ENCODE peak calls at places on chromosomes 11 and 22, in seven cellular contexts. X is IMR-90; O is stomach; Z is A549; K is CD8-positive, alpha-beta memory T cell; V is suprapubic skin; G is mammary epithelial cell. R is an unnamed sample.

GRCh38 chr11:120682026-120682649 is 170.6 kb downstream of the GRIK4 start:
- DNase-seq in G (no peak), X (no peak), Z (no peak), V (no peak), K (no peak), O (no peak), R (no peak)

GRCh38 chr11:125464266-125464662 is 31.8 kb downstream of the FEZ1 start:
- DNase-seq in K (no peak), Z (peak; percentile 35), V (no peak), X (peak; percentile 70), O (no peak), G (peak; percentile 27), R (no peak)

GRCh38 chr11:118619444-118620205 is 12.2 kb downstream of the PHLDB1 start:
- DNase-seq in K (no peak), X (peak; percentile 98), V (no peak), G (peak; percentile 94), Z (peak; percentile 53), O (no peak), R (peak; percentile 24)

GRCh38 chr11:14905104-14906033 is 13.3 kb upstream of the CYP2R1 start:
- DNase-seq in K (peak; percentile 69), G (no peak), O (peak; percentile 43), V (peak; percentile 68), X (peak; percentile 10), Z (peak; percentile 49), R (peak; percentile 84)

GRCh38 chr11:61650781-61651571 is 29.2 kb upstream of the DAGLA start:
- DNase-seq in X (no peak), K (no peak), G (no peak), V (no peak), Z (no peak), O (no peak), R (no peak)

GRCh38 chr11:63802637-63803414 is 10.4 kb upstream of the SPINDOC start:
- DNase-seq in K (no peak), X (peak; percentile 57), V (no peak), Z (peak; percentile 74), O (no peak), G (peak; percentile 76), R (no peak)

GRCh38 chr22:27489265-27489675 is 312.3 kb downstream of the MN1 start:
- DNase-seq in K (no peak), X (peak; percentile 52), G (no peak), V (no peak), O (peak; percentile 71), Z (peak; percentile 38), R (no peak)

GRCh38 chr11:105265859-105266258 is 126.3 kb upstream of the CARD18 start:
- DNase-seq in G (peak; percentile 62), X (peak; percentile 48), V (no peak), K (no peak), O (no peak), Z (no peak), R (no peak)

GRCh38 chr11:64298966-64299846 is 952 bp upstream of the CATSPERZ start:
- DNase-seq in Z (no peak), X (no peak), G (no peak), V (no peak), K (no peak), O (peak; percentile 79), R (no peak)

GRCh38 chr22:35218079-35218478 is 39.2 kb upstream of the HMGXB4 start:
- DNase-seq in O (no peak), K (no peak), G (peak; percentile 42), Z (no peak), X (peak; percentile 8), V (no peak), R (no peak)

GRCh38 chr11:10489444-10489785 is 34.4 kb downstream of the AMPD3 start:
- DNase-seq in K (no peak), Z (no peak), X (no peak), G (no peak), V (no peak), O (no peak), R (no peak)

GRCh38 chr22:37311761-37312312 is 29.5 kb downstream of the CYTH4 start:
- DNase-seq in V (no peak), O (no peak), Z (no peak), G (no peak), X (no peak), K (no peak), R (peak; percentile 46)

GRCh38 chr22:37310815-37311595 is 28.7 kb downstream of the CYTH4 start:
- DNase-seq in V (no peak), G (no peak), O (no peak), X (no peak), Z (no peak), K (no peak), R (peak; percentile 74)

GRCh38 chr22:37308385-37309200 is 26.3 kb downstream of the CYTH4 start:
- DNase-seq in K (no peak), V (no peak), G (no peak), Z (no peak), O (no peak), X (no peak), R (no peak)

GRCh38 chr22:37309221-37310074 is 27.1 kb downstream of the CYTH4 start:
- DNase-seq in O (no peak), Z (no peak), K (peak; percentile 37), X (no peak), G (no peak), V (no peak), R (peak; percentile 80)

DNA sequence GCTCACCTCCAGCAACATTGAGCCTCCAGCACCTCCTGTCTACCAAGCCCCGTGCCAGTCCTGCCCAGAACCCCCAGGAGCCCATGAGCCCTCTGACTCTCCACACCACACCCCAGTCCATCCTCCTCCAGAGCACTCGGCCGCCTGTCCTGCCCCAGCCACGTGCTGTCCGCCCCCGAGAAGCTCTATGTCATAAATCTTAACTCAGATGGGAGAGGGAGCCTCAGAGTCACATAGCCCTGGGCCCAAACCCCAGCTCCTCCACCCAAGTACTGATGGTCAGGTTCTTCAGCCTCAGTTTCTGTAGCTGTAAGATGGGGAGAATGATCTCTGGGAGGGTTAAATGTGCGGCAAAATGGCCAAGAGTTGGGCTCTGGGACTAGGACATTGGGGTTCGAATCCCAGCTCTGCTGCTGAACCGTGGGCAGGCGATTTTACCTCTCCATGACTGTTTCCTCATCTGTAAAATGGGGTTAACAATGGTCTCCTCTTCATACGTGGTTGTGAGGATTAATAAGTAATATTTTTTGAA is 27.8 kb downstream of the CYTH4 start:
- DNase-seq in Z (no peak), X (no peak), K (no peak), O (no peak), G (peak; percentile 58), V (no peak), R (no peak)
- H3K4me3 ChIP-seq in Z (no peak overlapping the region), X (no peak overlapping the region), K (peak overlapping the region; percentile 51), O (no peak overlapping the region), G (no peak overlapping the region), V (no peak overlapping the region), R (no peak overlapping the region)

GRCh38 chr11:77791301-77791700 is 29.2 kb downstream of the RSF1 start:
- DNase-seq in O (no peak), X (no peak), G (no peak), Z (no peak), V (no peak), K (no peak), R (no peak)

GRCh38 chr11:77784572-77784971 is 36.0 kb downstream of the RSF1 start:
- DNase-seq in O (no peak), X (no peak), G (no peak), K (no peak), V (no peak), Z (no peak), R (no peak)

GRCh38 chr11:77789061-77789730 is 31.3 kb downstream of the RSF1 start:
- DNase-seq in V (no peak), X (no peak), Z (no peak), K (no peak), G (no peak), O (no peak), R (no peak)

GRCh38 chr11:77793972-77794371 is 26.6 kb downstream of the RSF1 start:
- DNase-seq in O (no peak), V (no peak), K (no peak), G (no peak), Z (no peak), X (no peak), R (no peak)

DNA sequence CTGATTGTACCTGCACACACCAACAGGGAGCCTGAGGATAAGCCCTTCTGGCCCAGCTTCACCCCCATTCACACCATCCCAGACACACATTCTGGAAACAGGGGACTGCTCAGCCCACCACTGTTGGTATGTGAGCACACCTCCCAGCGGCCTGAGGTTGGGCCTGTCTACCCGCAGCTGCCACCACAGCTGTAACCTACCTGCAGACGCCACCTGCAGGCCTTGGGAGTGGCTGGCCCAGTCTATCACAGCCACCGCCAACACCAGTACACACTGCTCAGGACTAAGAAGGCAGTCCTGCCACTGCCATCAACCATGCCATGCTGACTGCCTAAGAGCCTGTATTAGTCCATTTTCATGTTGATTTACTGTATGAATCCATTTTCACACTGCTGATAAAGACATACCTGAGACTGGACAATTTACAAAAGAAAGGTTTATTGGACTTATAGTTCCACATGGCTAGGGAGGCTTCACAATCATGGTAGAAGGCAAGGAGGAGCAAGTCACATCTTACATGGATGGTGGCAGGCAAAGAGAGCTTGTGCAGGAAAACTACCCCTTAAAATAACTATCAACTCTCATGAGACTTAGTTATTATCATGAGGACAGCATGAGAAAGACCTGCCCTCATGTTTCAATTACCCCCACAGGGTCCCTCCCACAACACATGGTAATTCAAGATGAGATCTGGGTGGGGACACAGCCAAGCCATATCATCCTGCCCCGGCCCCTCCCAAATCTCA is 30.6 kb downstream of the RSF1 start:
- DNase-seq in X (no peak), V (no peak), O (no peak), K (no peak), Z (no peak), G (no peak), R (no peak)
- H3K9me3 ChIP-seq in X (no peaks in the 10 kb centered on the region), V (no peaks in the 10 kb centered on the region), O (no peaks in the 10 kb centered on the region), K (no peaks in the 10 kb centered on the region), Z (peaks cover 9% of the 10 kb centered on the region), G (no peaks in the 10 kb centered on the region), R (peaks cover 5% of the 10 kb centered on the region)

GRCh38 chr11:48093795-48094642 is 113.7 kb downstream of the PTPRJ start:
- DNase-seq in O (no peak), Z (no peak), K (no peak), G (no peak), X (peak; percentile 78), V (no peak), R (no peak)
- H3K4me1 ChIP-seq in O (peaks cover 59% of the 10 kb centered on the region), Z (peaks cover 91% of the 10 kb centered on the region), K (peaks cover 36% of the 10 kb centered on the region), G (no peaks in the 10 kb centered on the region), X (peaks cover 4% of the 10 kb centered on the region), V (peaks cover 7% of the 10 kb centered on the region), R (peaks cover 35% of the 10 kb centered on the region)

GRCh38 chr11:65611028-65611757 is 2.8 kb downstream of the MAP3K11 start:
- DNase-seq in O (no peak), Z (no peak), X (no peak), V (no peak), G (no peak), K (no peak), R (peak; percentile 93)
- H3K4me3 ChIP-seq in O (peak overlapping the region; percentile 65), Z (no peak overlapping the region), X (no peak overlapping the region), V (peak overlapping the region; percentile 83), G (no peak overlapping the region), K (no peak overlapping the region), R (peak overlapping the region; percentile 2)

GRCh38 chr22:48712558-48712957 is 1115.1 kb downstream of the BRD1 start:
- DNase-seq in X (no peak), G (no peak), V (peak; percentile 32), O (no peak), Z (no peak), K (no peak), R (peak; percentile 29)
- H3K9me3 ChIP-seq in X (peaks cover 65% of the 10 kb centered on the region), G (peaks cover 50% of the 10 kb centered on the region), V (no peaks in the 10 kb centered on the region), O (peaks cover 20% of the 10 kb centered on the region), Z (no peaks in the 10 kb centered on the region), K (no peaks in the 10 kb centered on the region), R (no peaks in the 10 kb centered on the region)

DNA sequence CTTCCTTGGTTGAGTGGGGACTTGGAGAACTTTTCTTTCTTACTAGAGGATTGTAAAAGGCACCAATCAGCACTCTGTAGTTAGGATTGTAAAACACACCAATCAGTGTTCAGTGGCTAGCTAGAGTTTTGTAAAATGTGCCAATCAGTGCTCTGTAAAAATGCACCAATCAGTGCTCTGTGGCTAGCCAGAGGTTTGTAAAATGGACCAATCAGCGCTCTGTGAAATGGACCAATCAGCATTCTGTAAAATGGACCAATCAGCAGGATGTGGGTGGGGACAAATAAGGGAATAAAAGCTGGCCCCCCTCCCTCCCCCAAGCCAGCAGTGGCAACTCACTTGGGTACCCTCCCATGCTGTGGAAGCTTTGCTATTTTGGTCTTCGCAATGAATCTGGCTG is 5.5 kb upstream of the DRG1 start:
- DNase-seq in X (no peak), V (no peak), O (no peak), G (no peak), Z (peak; percentile 6), K (no peak), R (no peak)
- H3K4me1 ChIP-seq in X (peaks cover 2% of the 10 kb centered on the region), V (peaks cover 5% of the 10 kb centered on the region), O (peaks cover 15% of the 10 kb centered on the region), G (peaks cover 1% of the 10 kb centered on the region), Z (no peaks in the 10 kb centered on the region), K (peaks cover 4% of the 10 kb centered on the region), R (no peaks in the 10 kb centered on the region)

R was measured in left lung.